ENCODE peak calls at places on chromosomes 11 and 22, in nine cellular contexts. G is AG10803, A is breast epithelium, H is fibroblast of mammary gland, Q is tibial artery, K is thoracic aorta, P is lung, D is OCI-LY7, Z is hepatocyte. O is an unnamed sample.

GRCh38 chr11:89381094-89381493 is 110.1 kb downstream of the NOX4 start:
- DNase-seq in K (peak), G (peak), H (peak), P (no peak), Z (peak), A (no peak), Q (peak), D (no peak), O (peak)

GRCh38 chr11:2664886-2665746 is 34.7 kb downstream of the KCNQ1OT1 start:
- DNase-seq in H (no peak), Z (no peak), Q (no peak), K (no peak), G (no peak), A (no peak), D (no peak), P (no peak), O (no peak)

GRCh38 chr11:126210871-126211235 is 597 bp downstream of the RPUSD4 start:
- DNase-seq in H (no peak), A (no peak), G (no peak), D (no peak), K (no peak), Q (no peak), Z (no peak), P (no peak), O (no peak)

GRCh38 chr11:12270817-12271216 is 106.6 kb upstream of the PARVA start:
- DNase-seq in H (no peak), K (no peak), Z (no peak), Q (no peak), G (no peak), D (no peak), P (no peak), A (no peak), O (no peak)

GRCh38 chr11:47127213-47127612 is 49.5 kb downstream of the ARFGAP2 start:
- DNase-seq in Z (no peak), K (no peak), A (no peak), G (no peak), H (no peak), D (no peak), P (no peak), Q (no peak), O (no peak)

GRCh38 chr11:108224908-108225786 is 2.3 kb downstream of the ATM start:
- DNase-seq in D (peak), Z (no peak), P (no peak), G (no peak), A (no peak), H (no peak), Q (no peak), K (no peak), O (no peak)

GRCh38 chr11:18736590-18737148 is 10.7 kb upstream of the IGSF22 start:
- DNase-seq in G (no peak), D (no peak), H (no peak), Q (no peak), P (no peak), A (no peak), Z (no peak), K (no peak), O (no peak)

GRCh38 chr22:41382610-41383009 is 868 bp downstream of the TEF start:
- DNase-seq in A (no peak), P (no peak), K (no peak), G (peak), Z (no peak), H (no peak), D (no peak), Q (no peak), O (no peak)

GRCh38 chr11:96168623-96169022 is 174.4 kb downstream of the MAML2 start:
- DNase-seq in D (no peak), Q (peak), H (peak), K (no peak), G (peak), Z (peak), P (peak), A (peak), O (peak)

GRCh38 chr11:17014774-17015638 is 792 bp upstream of the PLEKHA7 start:
- DNase-seq in G (no peak), Z (peak), P (no peak), A (no peak), H (peak), Q (no peak), K (no peak), D (no peak), O (peak)

GRCh38 chr11:11502303-11502828 is 119.4 kb downstream of the GALNT18 start:
- DNase-seq in P (no peak), Z (peak), H (no peak), K (no peak), D (no peak), Q (no peak), G (no peak), A (no peak), O (no peak)

GRCh38 chr22:43829904-43830851 is 18.1 kb upstream of the EFCAB6 start:
- DNase-seq in G (peak), P (peak), H (peak), K (no peak), A (no peak), Z (peak), Q (peak), D (no peak), O (peak)

GRCh38 chr11:118277312-118277711 is 13.2 kb upstream of the MPZL2 start:
- DNase-seq in G (peak), Z (no peak), A (peak), Q (no peak), H (peak), D (peak), K (no peak), P (no peak), O (peak)

GRCh38 chr11:118283756-118284350 is 19.8 kb upstream of the MPZL2 start:
- DNase-seq in H (no peak), G (no peak), K (no peak), A (no peak), D (no peak), Q (no peak), P (no peak), Z (no peak), O (no peak)

GRCh38 chr11:118283311-118283636 is 19.2 kb upstream of the MPZL2 start:
- DNase-seq in H (no peak), G (no peak), D (no peak), P (no peak), Q (no peak), A (no peak), Z (no peak), K (no peak), O (no peak)

GRCh38 chr11:118282635-118283310 is 18.7 kb upstream of the MPZL2 start:
- DNase-seq in A (no peak), H (no peak), D (no peak), Q (no peak), K (no peak), G (no peak), Z (no peak), P (no peak), O (no peak)

GRCh38 chr11:118281284-118281683 is 17.2 kb upstream of the MPZL2 start:
- DNase-seq in D (no peak), P (no peak), A (no peak), G (no peak), K (no peak), Q (no peak), H (no peak), Z (no peak), O (no peak)
- H3K4me3 ChIP-seq in D (no peak), P (no peak), A (no peak), G (no peak), K (no peak), Q (no peak), H (no peak), Z (no peak), O (no peak)

DNA sequence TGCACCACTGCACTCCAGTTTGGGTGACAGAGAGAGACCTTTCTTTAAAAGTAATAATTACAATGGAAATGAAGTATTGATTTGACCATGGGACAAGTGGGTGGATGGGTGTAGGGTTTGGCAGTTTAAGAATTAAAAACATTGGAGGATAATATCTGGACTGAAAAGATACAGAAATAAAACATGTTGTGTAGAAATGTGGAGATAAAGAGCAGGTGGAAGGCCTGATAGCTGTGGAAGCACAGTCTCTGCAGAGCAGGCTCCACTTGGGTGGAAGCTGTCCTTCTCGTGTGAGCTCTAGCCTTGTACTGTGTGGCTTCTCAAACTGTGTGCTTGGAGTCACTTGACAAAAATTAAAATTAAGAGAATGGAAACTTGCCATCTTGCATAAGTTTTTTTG is 25.6 kb downstream of the APLP2 start:
- DNase-seq in A (no peak), D (no peak), G (no peak), P (no peak), H (no peak), Z (no peak), K (no peak), Q (no peak), O (no peak)
- TF ChIP-seq CTCF in A (no peak), D (no peak), G (no peak), P (no peak), H (no peak), Z (no peak), K (no peak), Q (no peak), O (no peak)

DNA sequence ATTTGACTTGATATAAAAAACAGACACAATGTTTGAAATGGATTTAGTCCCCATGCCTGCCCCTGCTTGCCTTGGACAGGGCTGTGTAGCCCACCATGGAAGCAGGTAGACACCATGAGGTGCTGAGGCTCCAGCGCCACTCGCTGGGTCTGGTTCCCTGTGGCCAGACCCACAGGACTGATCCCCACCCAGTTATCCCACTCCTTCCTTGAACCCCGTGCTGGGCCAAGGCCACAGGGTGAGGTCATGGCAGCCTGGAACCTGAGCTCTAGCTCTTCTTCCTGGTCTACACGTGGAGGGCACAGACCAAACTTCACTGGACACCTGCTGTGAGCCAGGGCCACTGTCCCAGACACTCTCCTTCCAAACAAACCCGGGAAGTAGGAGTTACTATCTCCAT is 42.5 kb downstream of the GAB4 start:
- DNase-seq in H (no peak), P (peak), A (no peak), G (no peak), D (no peak), K (no peak), Z (no peak), Q (no peak), O (no peak)
- H3K4me3 ChIP-seq in H (no peak), P (no peak), A (no peak), G (no peak), D (no peak), K (no peak), Z (no peak), Q (no peak), O (no peak)

GRCh38 chr11:119625206-119625988 is 103.6 kb downstream of the NECTIN1 start:
- DNase-seq in P (no peak), Q (no peak), K (no peak), H (peak), A (no peak), Z (no peak), G (peak), D (no peak), O (no peak)

GRCh38 chr11:119622454-119623143 is 106.4 kb downstream of the NECTIN1 start:
- DNase-seq in K (no peak), Q (no peak), A (no peak), D (no peak), H (no peak), P (no peak), Z (no peak), G (no peak), O (no peak)

GRCh38 chr11:119623682-119624081 is 105.3 kb downstream of the NECTIN1 start:
- DNase-seq in A (no peak), D (no peak), G (no peak), K (no peak), Q (no peak), P (no peak), H (no peak), Z (no peak), O (no peak)

GRCh38 chr11:119626197-119626909 is 102.6 kb downstream of the NECTIN1 start:
- DNase-seq in G (no peak), Z (no peak), P (no peak), A (no peak), K (no peak), D (no peak), Q (no peak), H (no peak), O (no peak)

DNA sequence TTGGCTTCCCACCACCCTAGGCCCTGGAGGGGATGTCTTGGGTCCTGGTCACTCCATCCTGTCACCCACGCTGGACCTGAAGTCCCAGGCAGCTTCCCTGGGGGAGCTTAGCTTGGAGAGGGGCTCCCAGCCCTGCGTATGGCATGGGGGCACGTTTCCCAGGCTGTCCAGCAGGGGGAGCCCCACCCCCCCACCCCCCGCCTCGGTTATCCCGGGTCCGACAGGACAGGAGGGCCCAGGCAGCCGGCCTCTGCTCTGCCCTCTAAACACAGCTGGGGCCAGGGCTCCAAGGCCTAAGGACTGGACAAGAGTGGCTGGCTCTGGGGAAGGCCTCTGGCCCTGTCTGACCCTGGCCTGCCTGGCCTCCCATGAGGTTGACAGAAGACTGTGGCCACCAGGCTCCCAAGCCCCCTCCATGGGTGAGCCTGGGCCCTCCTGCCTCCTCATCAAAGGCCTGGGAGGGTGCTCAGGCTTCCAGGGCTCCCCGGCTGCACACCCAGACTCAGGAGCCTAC is 104.8 kb downstream of the NECTIN1 start:
- DNase-seq in P (no peak), K (no peak), Q (no peak), D (peak), Z (no peak), H (no peak), G (no peak), A (no peak), O (no peak)
- TF ChIP-seq CTCF in P (peak), K (peak), Q (peak), D (peak), Z (peak), H (peak), G (peak), A (no peak), O (peak)

DNA sequence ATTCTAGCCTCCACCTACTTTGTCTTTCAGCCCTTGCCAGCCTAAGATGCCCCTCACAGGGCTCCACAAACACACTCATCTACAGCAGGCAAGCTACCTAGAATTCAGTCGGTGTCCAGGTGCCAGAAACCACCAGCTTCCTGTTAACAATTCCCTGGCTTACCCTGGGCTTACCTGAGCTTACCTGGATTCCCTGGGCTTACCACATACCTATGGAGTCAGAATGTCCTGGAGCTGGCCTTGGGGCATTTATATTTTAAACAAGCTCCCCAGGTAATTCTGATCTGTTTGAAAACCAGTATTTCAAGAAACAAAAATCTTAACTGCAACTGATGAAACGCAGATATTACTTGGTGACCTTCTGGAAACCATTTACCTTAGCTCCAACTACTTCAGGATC is 123.6 kb downstream of the SLC1A2 start:
- DNase-seq in Q (no peak), D (no peak), G (no peak), K (no peak), P (no peak), H (no peak), A (no peak), Z (no peak), O (no peak)
- H3K4me3 ChIP-seq in Q (no peak), D (no peak), G (no peak), K (no peak), P (no peak), H (no peak), A (no peak), Z (no peak), O (no peak)

GRCh38 chr22:37627091-37627490 is 12.4 kb upstream of the SH3BP1 start:
- DNase-seq in K (no peak), G (no peak), Z (no peak), Q (no peak), A (no peak), P (no peak), D (no peak), H (no peak), O (no peak)

GRCh38 chr22:37625737-37626136 is 13.7 kb upstream of the SH3BP1 start:
- DNase-seq in G (no peak), Z (no peak), D (no peak), K (no peak), A (no peak), P (no peak), H (no peak), Q (no peak), O (no peak)

GRCh38 chr22:37626556-37627075 is 12.9 kb upstream of the SH3BP1 start:
- DNase-seq in A (no peak), Z (no peak), K (no peak), H (no peak), G (no peak), D (no peak), P (no peak), Q (no peak), O (no peak)

GRCh38 chr22:37624876-37625275 is 14.6 kb upstream of the SH3BP1 start:
- DNase-seq in K (no peak), Z (no peak), A (no peak), G (no peak), H (no peak), P (peak), Q (no peak), D (no peak), O (no peak)

GRCh38 chr22:37626144-37626543 is 13.3 kb upstream of the SH3BP1 start:
- DNase-seq in K (peak), G (peak), D (no peak), H (peak), A (peak), P (peak), Z (peak), Q (peak), O (no peak)
- TF ChIP-seq CTCF in K (peak), G (no peak), D (no peak), H (no peak), A (no peak), P (no peak), Z (no peak), Q (no peak), O (no peak)

O was measured in astrocyte of the spinal cord.